ENCODE peak calls at places on chromosomes 11 and 22, in seven cellular contexts. I, S, B, H, R, X and Z are unnamed samples.

GRCh38 chr11:58577441-58578135 is 1.3 kb upstream of the ZFP91 start:
- DNase-seq in B (peak; percentile 87), R (peak; percentile 91), X (peak; percentile 66), I (peak; percentile 50), S (peak; percentile 53), H (peak; percentile 88), Z (no peak)

GRCh38 chr11:8814209-8814922 is 96.6 kb upstream of the AKIP1 start:
- DNase-seq in X (peak; percentile 38), I (no peak), R (no peak), S (no peak), H (peak; percentile 7), B (no peak), Z (no peak)

GRCh38 chr11:22558638-22559037 is 67.0 kb downstream of the FANCF start:
- DNase-seq in I (no peak), S (no peak), R (no peak), X (no peak), B (no peak), H (no peak), Z (no peak)

GRCh38 chr22:33864723-33865130 is 55.5 kb downstream of the LARGE1 start:
- DNase-seq in I (no peak), X (peak; percentile 21), B (no peak), S (no peak), H (no peak), R (no peak), Z (no peak)

GRCh38 chr11:69655479-69656394 is 14.8 kb downstream of the CCND1 start:
- DNase-seq in X (no peak), S (peak; percentile 43), R (peak; percentile 61), I (no peak), H (no peak), B (peak; percentile 58), Z (peak; percentile 64)

GRCh38 chr11:76856111-76856510 is 4.6 kb upstream of the ACER3 start:
- DNase-seq in X (no peak), I (no peak), B (no peak), H (no peak), R (no peak), S (no peak), Z (no peak)

GRCh38 chr11:17743808-17744119 is 9.2 kb downstream of the KCNC1 start:
- DNase-seq in S (peak; percentile 9), I (no peak), H (no peak), B (peak; percentile 28), X (no peak), R (peak; percentile 40), Z (no peak)

GRCh38 chr11:76770642-76771445 is 12.3 kb upstream of the TSKU start:
- DNase-seq in X (peak; percentile 67), R (peak; percentile 30), B (peak; percentile 90), H (no peak), S (no peak), I (peak; percentile 71), Z (peak; percentile 42)

GRCh38 chr11:103987631-103988594 is 48.5 kb upstream of the DDI1 start:
- DNase-seq in R (no peak), X (no peak), S (no peak), H (no peak), B (no peak), I (no peak), Z (no peak)

GRCh38 chr11:420054-420910 is 5.5 kb upstream of the SIGIRR start:
- DNase-seq in B (no peak), I (no peak), H (no peak), S (no peak), R (peak; percentile 78), X (peak; percentile 8), Z (peak; percentile 84)

GRCh38 chr11:14253437-14253836 is 105.5 kb downstream of the RRAS2 start:
- DNase-seq in B (no peak), S (no peak), H (no peak), I (no peak), X (no peak), R (no peak), Z (no peak)

GRCh38 chr11:121595717-121596156 is 143.0 kb upstream of the SORL1-AS1 start:
- DNase-seq in X (no peak), R (no peak), I (no peak), S (no peak), B (peak; percentile 86), H (no peak), Z (peak; percentile 81)

GRCh38 chr22:44341431-44342346 is 28.9 kb upstream of the SHISAL1 start:
- DNase-seq in R (no peak), S (no peak), I (peak; percentile 79), H (no peak), X (peak; percentile 16), B (peak; percentile 86), Z (peak; percentile 58)

GRCh38 chr11:46480909-46481308 is 89.3 kb upstream of the CHRM4 start:
- DNase-seq in I (no peak), H (no peak), X (no peak), S (no peak), R (no peak), B (no peak), Z (no peak)

GRCh38 chr11:18314794-18315523 is 7.0 kb downstream of the HPS5 start:
- DNase-seq in R (no peak), X (no peak), I (no peak), S (no peak), H (no peak), B (no peak), Z (no peak)

GRCh38 chr22:35637943-35638342 is 10.3 kb upstream of the APOL6 start:
- DNase-seq in S (no peak), R (no peak), I (no peak), H (no peak), B (peak; percentile 70), X (no peak), Z (peak; percentile 13)

GRCh38 chr22:41770715-41771452 is 29.6 kb upstream of the CCDC134 start:
- DNase-seq in B (no peak), S (no peak), R (no peak), I (no peak), H (no peak), X (no peak), Z (no peak)

GRCh38 chr11:72225411-72225951 is 914 bp downstream of the INPPL1 start:
- DNase-seq in B (peak; percentile 64), X (no peak), R (peak; percentile 80), H (no peak), I (no peak), S (no peak), Z (no peak)

GRCh38 chr22:20607157-20607907 is 99.9 kb downstream of the MED15 start:
- DNase-seq in I (no peak), S (no peak), R (peak; percentile 72), H (no peak), X (no peak), B (no peak), Z (peak; percentile 77)

GRCh38 chr22:49956914-49957825 is 3.4 kb upstream of the PIM3 start:
- DNase-seq in B (peak; percentile 59), I (peak; percentile 24), S (no peak), H (no peak), R (peak; percentile 75), X (no peak), Z (no peak)

GRCh38 chr11:57294225-57295131 is 30.3 kb downstream of the TNKS1BP1 start:
- DNase-seq in B (no peak), S (no peak), I (peak; percentile 81), R (no peak), X (peak; percentile 47), H (peak; percentile 74), Z (peak; percentile 33)

GRCh38 chr11:68470304-68470811 is 9.8 kb downstream of the PPP6R3 start:
- DNase-seq in X (no peak), H (no peak), I (no peak), R (no peak), B (no peak), S (no peak), Z (no peak)

GRCh38 chr11:20754957-20755356 is 85.6 kb downstream of the NELL1 start:
- DNase-seq in X (no peak), B (no peak), R (no peak), I (no peak), S (no peak), H (no peak), Z (no peak)

GRCh38 chr22:30866811-30867271 is 101.7 kb downstream of the MORC2 start:
- DNase-seq in R (no peak), S (peak; percentile 27), H (peak; percentile 80), I (no peak), X (no peak), B (peak; percentile 29), Z (no peak)

DNA sequence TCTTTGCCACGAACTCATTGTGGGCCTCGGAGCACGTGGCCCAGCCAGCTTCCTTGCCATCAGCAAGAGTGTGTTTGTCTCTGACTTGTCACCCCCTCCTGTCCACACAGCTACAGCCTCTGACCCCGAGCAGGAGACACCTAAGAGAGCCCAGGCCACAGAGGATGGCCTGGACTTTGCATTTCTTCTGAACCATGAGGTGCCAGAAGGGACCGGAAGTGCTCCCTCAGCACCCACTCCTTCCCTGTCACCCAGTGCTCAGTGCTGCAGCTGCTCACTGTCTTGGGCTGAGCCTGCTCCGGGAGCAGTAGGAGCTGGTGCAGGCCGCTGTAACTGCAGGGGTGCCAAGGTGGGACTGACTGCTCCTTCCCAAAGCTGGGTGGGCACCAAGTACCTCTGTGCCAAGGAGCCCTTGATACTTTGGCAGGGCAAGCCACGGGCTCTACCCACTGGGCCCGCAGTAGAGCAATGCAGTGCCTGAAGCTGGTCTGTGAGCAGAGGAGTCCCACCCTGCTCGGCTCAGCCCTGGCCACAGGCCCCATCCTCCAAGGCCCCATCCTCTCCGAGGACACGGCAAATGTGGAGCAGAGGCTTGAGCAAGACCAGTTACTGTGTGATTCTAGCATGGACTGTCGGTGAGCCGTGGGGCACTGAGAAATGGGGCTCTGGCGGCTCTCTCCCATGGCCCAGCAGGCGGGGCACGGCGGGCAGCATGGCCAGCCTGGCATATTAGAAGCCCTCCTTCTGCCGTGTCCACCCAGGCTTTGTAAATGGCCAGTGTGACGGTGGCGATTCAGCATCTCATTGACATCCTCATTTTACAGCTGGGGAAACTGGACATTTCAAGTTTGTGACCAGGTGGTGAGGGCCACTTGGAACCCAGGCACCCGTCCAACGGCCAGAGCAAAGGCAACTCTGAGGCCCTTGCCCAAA is 6.3 kb downstream of the GRK2 start:
- DNase-seq in B (peak; percentile 65), I (no peak), H (no peak), X (peak; percentile 23), R (peak; percentile 82), S (peak; percentile 46), Z (peak; percentile 33)
- TF ChIP-seq POLR2A in B (no peak), I (no peak), H (no peak), X (no peak), R (no peak), S (no peak), Z (no peak)

DNA sequence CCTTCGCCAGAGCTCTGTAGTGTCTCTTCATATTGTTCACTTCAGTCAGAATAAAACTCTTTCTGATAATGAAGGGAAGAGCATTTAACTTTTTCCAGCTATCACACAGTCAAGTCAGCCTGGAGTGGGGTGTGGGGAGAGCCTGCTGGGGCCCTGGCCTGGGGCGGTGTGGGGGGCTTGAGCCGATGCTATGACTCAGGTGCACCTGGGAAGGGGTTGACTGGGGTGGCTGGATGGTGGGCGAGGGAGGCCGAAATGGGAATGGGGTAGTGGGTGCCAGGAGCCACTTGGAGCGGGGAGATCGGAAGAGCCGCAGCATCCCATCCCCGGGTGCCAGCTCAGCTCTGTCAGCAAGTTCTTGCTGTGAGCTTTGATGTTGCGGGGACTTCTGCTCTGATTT is 100.9 kb downstream of the NXPE2 start:
- DNase-seq in H (no peak), R (no peak), S (no peak), I (no peak), B (no peak), X (no peak), Z (peak; percentile 33)
- TF ChIP-seq POLR2AphosphoS5 in H (no peak), R (no peak), S (no peak), I (no peak), B (no peak), X (no peak), Z (no peak)

GRCh38 chr11:31779268-31779879 is 31.7 kb downstream of the PAX6 start:
- DNase-seq in I (no peak), S (no peak), B (no peak), R (no peak), H (peak; percentile 51), X (no peak), Z (no peak)
- H3K4me1 ChIP-seq in I (peaks cover 5% of the 10 kb centered on the region), S (no peaks in the 10 kb centered on the region), B (no peaks in the 10 kb centered on the region), R (no peaks in the 10 kb centered on the region), H (no peaks in the 10 kb centered on the region), X (no peaks in the 10 kb centered on the region), Z (no peaks in the 10 kb centered on the region)

GRCh38 chr11:73972187-73972586 is 10.5 kb downstream of the UCP2 start:
- DNase-seq in S (peak; percentile 3), B (peak; percentile 25), R (peak; percentile 58), X (no peak), H (no peak), I (no peak), Z (peak; percentile 4)
- TF ChIP-seq POLR2A in S (no peak), B (no peak), R (no peak), X (no peak), H (no peak), I (no peak), Z (no peak)